ENCODE peak calls at places on chromosomes 3 and 15, in six cellular contexts. L is fibroblast of pulmonary artery, H is A549, J is WERI-Rb-1, Q is GM13976, C is astrocyte. D is an unnamed sample.

GRCh38 chr15:47924381-47924780 is 196.4 kb upstream of the SLC24A5 start:
- DNase-seq in Q (no peak), C (no peak), J (no peak), H (no peak), L (no peak), D (no peak)

GRCh38 chr3:51550080-51550819 is 11.7 kb downstream of the RAD54L2 start:
- DNase-seq in H (no peak), C (no peak), Q (no peak), J (no peak), L (peak; percentile 50), D (no peak)

GRCh38 chr3:37903734-37904133 is 42.1 kb downstream of the CTDSPL start:
- DNase-seq in L (no peak), Q (no peak), J (no peak), H (no peak), C (no peak), D (no peak)

GRCh38 chr3:12553921-12554391 is 2.9 kb upstream of the MKRN2 start:
- DNase-seq in C (peak; percentile 18), H (peak; percentile 51), Q (no peak), J (no peak), L (peak; percentile 29), D (peak; percentile 49)

GRCh38 chr3:32239638-32240550 is 1.4 kb downstream of the CMTM8 start:
- DNase-seq in C (no peak), J (peak; percentile 46), L (peak; percentile 46), H (peak; percentile 62), Q (peak; percentile 52), D (peak; percentile 33)

GRCh38 chr15:78768096-78768495 is 43.2 kb downstream of the ADAMTS7 start:
- DNase-seq in Q (no peak), C (no peak), L (no peak), H (no peak), J (no peak), D (no peak)

GRCh38 chr3:196883361-196883760 is 15.6 kb downstream of the SENP5 start:
- DNase-seq in J (no peak), L (no peak), Q (no peak), H (no peak), C (no peak), D (no peak)

GRCh38 chr3:30671527-30672286 is 65.3 kb downstream of the TGFBR2 start:
- DNase-seq in J (no peak), H (no peak), L (no peak), C (no peak), Q (no peak), D (no peak)

GRCh38 chr3:69299344-69299743 is 86.5 kb downstream of the FRMD4B start:
- DNase-seq in Q (no peak), H (peak; percentile 4), L (no peak), J (no peak), C (no peak), D (no peak)

GRCh38 chr3:197083486-197083885 is 53.9 kb upstream of the MELTF start:
- DNase-seq in L (peak; percentile 81), H (peak; percentile 6), J (no peak), Q (no peak), C (peak; percentile 86), D (no peak)

GRCh38 chr15:78979456-78980320 is 34.8 kb upstream of the CTSH start:
- DNase-seq in L (peak; percentile 84), C (peak; percentile 60), H (peak; percentile 92), J (peak; percentile 88), Q (peak; percentile 72), D (peak; percentile 64)

GRCh38 chr3:14391033-14391432 is 11.4 kb upstream of the SLC6A6 start:
- DNase-seq in J (no peak), L (peak; percentile 86), C (peak; percentile 71), Q (no peak), H (peak; percentile 70), D (no peak)

GRCh38 chr3:192957441-192957951 is 39.8 kb upstream of the MB21D2 start:
- DNase-seq in Q (no peak), L (peak; percentile 99), C (peak; percentile 91), J (no peak), H (peak; percentile 33), D (no peak)

GRCh38 chr15:101252836-101253235 is 988 bp upstream of the CHSY1 start:
- DNase-seq in Q (peak; percentile 30), L (no peak), J (no peak), C (no peak), H (no peak), D (no peak)

GRCh38 chr15:28977377-28978010 is 91.7 kb downstream of the APBA2 start:
- DNase-seq in L (peak; percentile 96), J (no peak), Q (no peak), C (peak; percentile 98), H (peak; percentile 91), D (no peak)

GRCh38 chr15:66387176-66388056 is 704 bp downstream of the MAP2K1 start:
- DNase-seq in J (peak; percentile 58), C (peak; percentile 68), H (peak; percentile 71), Q (peak; percentile 60), L (peak; percentile 64), D (peak; percentile 52)
- TF ChIP-seq CTCF in J (peak; percentile 78), C (peak; percentile 30), H (peak; percentile 43), Q (peak; percentile 36), L (peak; percentile 50), D (no peak)

GRCh38 chr3:59914251-59914650 is 864.4 kb upstream of the CFAP20DC start:
- DNase-seq in C (no peak), J (no peak), H (no peak), L (no peak), Q (no peak), D (no peak)

GRCh38 chr3:59913645-59914044 is 863.8 kb upstream of the CFAP20DC start:
- DNase-seq in H (no peak), Q (no peak), J (no peak), L (no peak), C (no peak), D (no peak)

GRCh38 chr3:59920801-59921200 is 871.0 kb upstream of the CFAP20DC start:
- DNase-seq in H (no peak), Q (no peak), C (no peak), L (no peak), J (no peak), D (peak; percentile 66)

GRCh38 chr3:59922226-59922625 is 872.4 kb upstream of the CFAP20DC start:
- DNase-seq in J (no peak), H (no peak), C (no peak), L (no peak), Q (no peak), D (no peak)

GRCh38 chr3:59919581-59919980 is 869.8 kb upstream of the CFAP20DC start:
- DNase-seq in L (no peak), Q (no peak), C (no peak), J (no peak), H (no peak), D (no peak)
- TF ChIP-seq CTCF in L (no peak), Q (no peak), C (no peak), J (no peak), H (no peak), D (no peak)

DNA sequence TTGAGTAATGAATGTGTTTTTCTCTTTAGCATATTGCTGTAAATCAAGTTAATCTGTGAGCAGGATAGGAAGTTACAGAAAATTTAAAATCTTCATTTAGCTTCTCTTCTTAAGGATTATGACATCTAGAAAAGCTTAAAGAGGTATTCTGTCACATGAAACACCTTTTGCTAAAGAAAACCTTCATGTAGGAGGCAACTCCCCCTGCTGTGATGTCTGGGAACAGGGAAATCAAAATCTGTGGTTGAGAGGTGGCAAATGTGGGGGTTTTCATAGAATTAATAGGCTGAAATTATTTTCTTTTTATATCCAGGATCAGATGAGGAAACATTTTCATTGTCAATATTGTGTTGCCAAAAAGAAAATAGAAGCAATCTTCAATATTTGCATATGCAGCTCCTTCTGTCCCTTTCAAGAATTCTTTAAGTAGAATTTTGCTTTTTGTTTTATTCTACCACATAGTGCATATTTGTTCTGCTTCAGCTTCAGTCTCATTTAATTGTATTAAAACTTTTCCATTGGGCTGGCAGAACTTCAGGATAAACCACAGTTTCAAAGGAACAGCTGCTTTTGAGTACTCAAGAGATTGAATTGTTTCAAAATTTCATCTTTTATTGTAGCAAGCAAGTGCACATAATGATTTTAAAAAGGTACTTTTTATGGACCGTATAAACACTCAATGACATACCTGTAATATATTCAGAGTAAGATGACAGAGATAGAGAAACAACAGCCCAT is 128.4 kb downstream of the RAP2B start:
- DNase-seq in H (no peak), C (no peak), J (peak; percentile 18), L (no peak), Q (no peak), D (no peak)
- TF ChIP-seq CTCF in H (peak; percentile 26), C (peak; percentile 23), J (peak; percentile 27), L (peak; percentile 57), Q (no peak), D (no peak)

GRCh38 chr15:92168284-92168683 is 225.4 kb upstream of the ST8SIA2 start:
- DNase-seq in C (no peak), H (no peak), J (no peak), Q (no peak), L (no peak), D (no peak)
- TF ChIP-seq CTCF in C (no peak), H (no peak), J (no peak), Q (no peak), L (no peak), D (no peak)

GRCh38 chr3:113648524-113648923 is 47.9 kb downstream of the USF3 start:
- DNase-seq in Q (no peak), J (no peak), L (no peak), C (no peak), H (no peak), D (no peak)
- TF ChIP-seq CTCF in Q (no peak), J (no peak), L (no peak), C (no peak), H (no peak), D (no peak)

GRCh38 chr3:127859706-127860105 is 37.4 kb upstream of the MGLL start:
- DNase-seq in Q (no peak), J (no peak), L (no peak), H (no peak), C (no peak), D (no peak)

GRCh38 chr3:127858477-127858876 is 36.2 kb upstream of the MGLL start:
- DNase-seq in H (no peak), J (no peak), L (no peak), C (no peak), Q (no peak), D (no peak)

GRCh38 chr3:127855246-127855645 is 32.9 kb upstream of the MGLL start:
- DNase-seq in Q (no peak), L (no peak), C (no peak), H (no peak), J (no peak), D (no peak)

GRCh38 chr3:127856801-127857200 is 34.5 kb upstream of the MGLL start:
- DNase-seq in H (no peak), J (no peak), L (no peak), Q (no peak), C (no peak), D (no peak)

DNA sequence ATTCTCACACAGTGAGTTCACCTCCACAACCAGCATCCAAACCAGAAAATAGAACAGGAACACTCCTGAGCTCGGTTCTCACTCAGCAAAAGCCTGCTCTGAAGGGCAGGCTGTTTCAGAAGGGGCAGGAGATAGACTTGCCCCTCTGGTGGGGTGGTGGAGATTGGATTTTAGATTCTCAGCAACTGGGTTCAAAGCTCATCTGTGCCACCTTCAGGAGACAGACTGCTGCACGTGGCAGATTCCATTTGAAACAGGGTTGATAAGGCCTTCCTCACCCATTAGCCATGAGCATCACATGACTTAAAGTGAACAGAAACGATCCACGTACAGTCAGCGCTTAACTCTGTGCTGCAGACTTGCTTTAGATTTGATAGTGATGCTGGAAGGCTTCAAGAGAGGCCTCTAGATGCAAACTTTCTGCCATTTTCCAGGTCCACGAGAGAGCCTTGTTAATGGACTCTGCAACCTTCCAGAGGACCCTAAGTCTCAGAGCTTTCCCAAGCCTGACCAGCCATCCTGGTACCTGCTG is 35.0 kb upstream of the MGLL start:
- DNase-seq in C (no peak), H (peak; percentile 30), J (no peak), L (peak; percentile 13), Q (peak; percentile 49), D (no peak)
- TF ChIP-seq CTCF in C (peak; percentile 5), H (no peak), J (peak; percentile 37), L (no peak), Q (peak; percentile 40), D (no peak)